ENCODE peak calls at places on chromosome 14, in eight cellular contexts. One of them, this sample, is unnamed.

GRCh38 chr14:20350280-20350679 is 6.8 kb downstream of the PARP2 start:
- DNase-seq in hepatocyte: no peak
- DNase-seq in neural crest cell: no peak
- DNase-seq in heart left ventricle: no peak
- DNase-seq in ovary: no peak
- DNase-seq in sigmoid colon: no peak
- DNase-seq in adrenal gland: no peak
- DNase-seq in left lung: no peak
- DNase-seq in this sample: no peak

GRCh38 chr14:70425349-70425748 is 8.5 kb upstream of the SYNJ2BP start:
- DNase-seq in adrenal gland: no peak
- DNase-seq in sigmoid colon: no peak
- DNase-seq in left lung: no peak
- DNase-seq in hepatocyte: peak; percentile 14
- DNase-seq in neural crest cell: no peak
- DNase-seq in ovary: no peak
- DNase-seq in heart left ventricle: no peak
- DNase-seq in this sample: no peak

GRCh38 chr14:84217066-84217465 is 1312.9 kb upstream of the FLRT2 start:
- DNase-seq in left lung: no peak
- DNase-seq in heart left ventricle: no peak
- DNase-seq in adrenal gland: no peak
- DNase-seq in sigmoid colon: no peak
- DNase-seq in ovary: no peak
- DNase-seq in hepatocyte: no peak
- DNase-seq in neural crest cell: no peak
- DNase-seq in this sample: no peak

GRCh38 chr14:75427482-75428229 is at the start of gene JDP2:
- DNase-seq in hepatocyte: peak; percentile 93
- DNase-seq in left lung: peak; percentile 96
- DNase-seq in heart left ventricle: peak; percentile 98
- DNase-seq in sigmoid colon: peak; percentile 98
- DNase-seq in neural crest cell: peak; percentile 33
- DNase-seq in adrenal gland: peak; percentile 93
- DNase-seq in ovary: peak; percentile 94
- DNase-seq in this sample: peak; percentile 90

GRCh38 chr14:104101651-104102281 is 16.3 kb downstream of the ASPG start:
- DNase-seq in neural crest cell: no peak
- DNase-seq in adrenal gland: no peak
- DNase-seq in sigmoid colon: no peak
- DNase-seq in hepatocyte: no peak
- DNase-seq in left lung: no peak
- DNase-seq in heart left ventricle: peak; percentile 44
- DNase-seq in ovary: no peak
- DNase-seq in this sample: no peak

GRCh38 chr14:91244501-91244901 is at the start of gene GPR68:
- DNase-seq in left lung: peak; percentile 65
- DNase-seq in adrenal gland: no peak
- DNase-seq in heart left ventricle: peak; percentile 81
- DNase-seq in sigmoid colon: peak; percentile 84
- DNase-seq in ovary: peak; percentile 50
- DNase-seq in neural crest cell: no peak
- DNase-seq in hepatocyte: peak; percentile 51
- DNase-seq in this sample: no peak

GRCh38 chr14:74921053-74921620 is 1.9 kb downstream of the RPS6KL1 start:
- DNase-seq in sigmoid colon: peak; percentile 56
- DNase-seq in ovary: no peak
- DNase-seq in left lung: no peak
- DNase-seq in neural crest cell: no peak
- DNase-seq in hepatocyte: no peak
- DNase-seq in heart left ventricle: no peak
- DNase-seq in adrenal gland: no peak
- DNase-seq in this sample: no peak

GRCh38 chr14:31047503-31047902 is 21.3 kb upstream of the STRN3 start:
- DNase-seq in ovary: no peak
- DNase-seq in hepatocyte: no peak
- DNase-seq in sigmoid colon: no peak
- DNase-seq in left lung: no peak
- DNase-seq in heart left ventricle: no peak
- DNase-seq in neural crest cell: no peak
- DNase-seq in adrenal gland: no peak
- DNase-seq in this sample: no peak

GRCh38 chr14:101893759-101894158 is 70.6 kb upstream of the DYNC1H1 start:
- DNase-seq in adrenal gland: no peak
- DNase-seq in neural crest cell: no peak
- DNase-seq in heart left ventricle: no peak
- DNase-seq in sigmoid colon: no peak
- DNase-seq in left lung: no peak
- DNase-seq in hepatocyte: no peak
- DNase-seq in ovary: no peak
- DNase-seq in this sample: no peak

GRCh38 chr14:105432657-105433056 is 13.0 kb downstream of the MTA1 start:
- DNase-seq in hepatocyte: no peak
- DNase-seq in ovary: no peak
- DNase-seq in heart left ventricle: no peak
- DNase-seq in neural crest cell: no peak
- DNase-seq in adrenal gland: no peak
- DNase-seq in left lung: no peak
- DNase-seq in sigmoid colon: no peak
- DNase-seq in this sample: no peak

GRCh38 chr14:68521952-68522509 is 270.8 kb downstream of the ZFP36L1 start:
- DNase-seq in ovary: no peak
- DNase-seq in hepatocyte: no peak
- DNase-seq in sigmoid colon: no peak
- DNase-seq in heart left ventricle: no peak
- DNase-seq in adrenal gland: no peak
- DNase-seq in neural crest cell: no peak
- DNase-seq in left lung: no peak
- DNase-seq in this sample: no peak

GRCh38 chr14:68522510-68523325 is 270.1 kb downstream of the ZFP36L1 start:
- DNase-seq in neural crest cell: no peak
- DNase-seq in adrenal gland: no peak
- DNase-seq in sigmoid colon: no peak
- DNase-seq in left lung: no peak
- DNase-seq in heart left ventricle: no peak
- DNase-seq in hepatocyte: no peak
- DNase-seq in ovary: peak; percentile 83
- DNase-seq in this sample: peak; percentile 70

GRCh38 chr14:68523326-68523610 is 269.6 kb downstream of the ZFP36L1 start:
- DNase-seq in sigmoid colon: no peak
- DNase-seq in left lung: no peak
- DNase-seq in adrenal gland: no peak
- DNase-seq in ovary: no peak
- DNase-seq in hepatocyte: no peak
- DNase-seq in neural crest cell: no peak
- DNase-seq in heart left ventricle: no peak
- DNase-seq in this sample: no peak

GRCh38 chr14:68525516-68525915 is 267.4 kb downstream of the ZFP36L1 start:
- DNase-seq in left lung: no peak
- DNase-seq in hepatocyte: no peak
- DNase-seq in neural crest cell: no peak
- DNase-seq in heart left ventricle: no peak
- DNase-seq in adrenal gland: no peak
- DNase-seq in sigmoid colon: no peak
- DNase-seq in ovary: no peak
- DNase-seq in this sample: no peak

GRCh38 chr14:68523994-68524725 is 268.7 kb downstream of the ZFP36L1 start:
- DNase-seq in ovary: no peak
- DNase-seq in left lung: no peak
- DNase-seq in hepatocyte: no peak
- DNase-seq in adrenal gland: peak; percentile 64
- DNase-seq in sigmoid colon: no peak
- DNase-seq in neural crest cell: no peak
- DNase-seq in heart left ventricle: no peak
- DNase-seq in this sample: no peak
- TF ChIP-seq CTCF in ovary: no peak
- TF ChIP-seq CTCF in left lung: no peak
- TF ChIP-seq CTCF in hepatocyte: no peak
- TF ChIP-seq CTCF in adrenal gland: peak; percentile 69
- TF ChIP-seq CTCF in sigmoid colon: no peak
- TF ChIP-seq CTCF in neural crest cell: no peak
- TF ChIP-seq CTCF in heart left ventricle: peak; percentile 61
- TF ChIP-seq CTCF in this sample: peak; percentile 33

DNA sequence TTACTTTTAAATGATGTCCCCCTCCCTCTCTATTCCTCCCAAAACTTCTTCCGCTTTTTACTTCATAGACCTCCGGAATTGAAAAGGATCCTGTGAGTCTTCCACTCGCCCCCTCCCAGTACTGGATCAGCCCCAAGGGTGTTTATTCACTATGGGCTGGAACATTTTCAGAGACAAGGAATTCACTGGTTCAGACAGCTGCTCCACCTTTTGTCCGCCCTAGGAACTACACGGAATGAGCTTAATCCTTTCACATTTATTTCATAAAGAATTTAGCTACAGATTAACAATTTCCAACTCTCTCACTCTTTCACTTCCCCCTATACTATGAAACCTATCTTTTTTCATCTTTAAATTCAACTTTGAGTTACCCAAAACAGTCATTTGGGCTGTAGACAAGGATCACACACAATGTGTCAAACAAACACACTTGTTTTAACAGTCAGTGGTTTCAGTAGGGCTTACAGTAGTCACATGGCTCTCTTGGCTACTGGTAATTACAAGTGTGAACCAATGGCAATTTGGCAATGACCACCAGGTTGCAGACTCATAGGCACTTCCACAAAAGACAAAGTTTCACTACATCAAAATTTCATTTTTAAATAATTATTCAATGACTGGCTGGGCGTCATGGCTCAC is 20.6 kb downstream of the CNIH1 start:
- DNase-seq in neural crest cell: peak; percentile 40
- DNase-seq in left lung: no peak
- DNase-seq in ovary: no peak
- DNase-seq in adrenal gland: no peak
- DNase-seq in sigmoid colon: no peak
- DNase-seq in heart left ventricle: no peak
- DNase-seq in hepatocyte: peak; percentile 61
- DNase-seq in this sample: no peak
- TF ChIP-seq CTCF in neural crest cell: peak; percentile 67
- TF ChIP-seq CTCF in left lung: peak; percentile 19
- TF ChIP-seq CTCF in ovary: peak; percentile 12
- TF ChIP-seq CTCF in adrenal gland: peak; percentile 57
- TF ChIP-seq CTCF in sigmoid colon: peak; percentile 24
- TF ChIP-seq CTCF in heart left ventricle: peak; percentile 69
- TF ChIP-seq CTCF in hepatocyte: peak; percentile 60
- TF ChIP-seq CTCF in this sample: peak; percentile 46

GRCh38 chr14:32584079-32584478 is 255.0 kb downstream of the AKAP6 start:
- DNase-seq in neural crest cell: no peak
- DNase-seq in heart left ventricle: no peak
- DNase-seq in adrenal gland: no peak
- DNase-seq in hepatocyte: no peak
- DNase-seq in left lung: no peak
- DNase-seq in ovary: no peak
- DNase-seq in sigmoid colon: no peak
- DNase-seq in this sample: no peak

GRCh38 chr14:32590157-32590556 is 261.1 kb downstream of the AKAP6 start:
- DNase-seq in heart left ventricle: no peak
- DNase-seq in adrenal gland: no peak
- DNase-seq in hepatocyte: no peak
- DNase-seq in left lung: no peak
- DNase-seq in neural crest cell: no peak
- DNase-seq in ovary: no peak
- DNase-seq in sigmoid colon: no peak
- DNase-seq in this sample: no peak

GRCh38 chr14:32593290-32593942 is 264.3 kb downstream of the AKAP6 start:
- DNase-seq in left lung: no peak
- DNase-seq in neural crest cell: no peak
- DNase-seq in ovary: no peak
- DNase-seq in heart left ventricle: no peak
- DNase-seq in adrenal gland: no peak
- DNase-seq in hepatocyte: no peak
- DNase-seq in sigmoid colon: no peak
- DNase-seq in this sample: no peak

DNA sequence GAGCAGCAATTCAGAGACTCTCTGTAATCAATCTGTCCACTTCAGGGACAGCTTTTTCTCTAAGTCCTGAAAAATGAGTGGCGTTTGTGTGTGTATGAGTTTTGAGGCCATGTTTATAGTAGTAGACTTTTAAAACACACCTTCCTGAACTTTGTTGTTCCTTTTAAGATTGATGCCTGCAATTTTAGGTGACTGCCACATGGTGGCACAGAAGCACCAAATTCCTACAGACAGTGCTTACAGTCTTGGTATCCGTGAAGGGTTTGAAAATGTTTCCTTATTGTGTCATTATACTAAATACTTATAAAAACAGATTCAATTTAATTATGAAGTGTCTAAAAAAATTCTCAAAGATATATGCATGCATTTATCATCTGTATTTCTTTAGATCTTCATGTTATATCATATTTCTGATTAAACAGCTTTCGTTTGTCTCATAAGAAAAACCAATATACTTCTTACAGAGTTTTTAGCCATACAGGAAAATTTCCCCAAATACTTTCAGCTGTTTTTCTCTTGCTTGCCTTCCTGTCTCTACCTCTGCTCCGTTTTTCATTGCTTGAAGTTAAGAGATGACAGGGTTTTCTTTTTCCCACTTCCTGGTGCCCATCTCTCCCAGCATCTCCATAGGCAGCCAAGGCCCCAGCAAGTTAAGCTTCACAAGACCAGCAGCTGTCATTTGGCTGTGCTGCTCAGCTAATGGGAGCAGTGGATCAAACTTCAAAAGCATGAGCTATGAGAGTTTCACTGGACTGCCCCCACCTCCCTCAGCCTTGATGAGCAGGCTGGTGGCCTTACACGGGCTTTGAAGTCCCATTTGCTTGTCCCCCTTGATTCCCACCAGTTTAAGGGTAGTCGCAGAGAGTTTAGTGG is 259.6 kb downstream of the AKAP6 start:
- DNase-seq in hepatocyte: peak; percentile 18
- DNase-seq in left lung: no peak
- DNase-seq in heart left ventricle: no peak
- DNase-seq in neural crest cell: peak; percentile 26
- DNase-seq in ovary: no peak
- DNase-seq in adrenal gland: no peak
- DNase-seq in sigmoid colon: no peak
- DNase-seq in this sample: no peak
- TF ChIP-seq CTCF in hepatocyte: peak; percentile 58
- TF ChIP-seq CTCF in left lung: peak; percentile 46
- TF ChIP-seq CTCF in heart left ventricle: peak; percentile 52
- TF ChIP-seq CTCF in neural crest cell: peak; percentile 83
- TF ChIP-seq CTCF in ovary: no peak
- TF ChIP-seq CTCF in adrenal gland: peak; percentile 68
- TF ChIP-seq CTCF in sigmoid colon: no peak
- TF ChIP-seq CTCF in this sample: no peak

DNA sequence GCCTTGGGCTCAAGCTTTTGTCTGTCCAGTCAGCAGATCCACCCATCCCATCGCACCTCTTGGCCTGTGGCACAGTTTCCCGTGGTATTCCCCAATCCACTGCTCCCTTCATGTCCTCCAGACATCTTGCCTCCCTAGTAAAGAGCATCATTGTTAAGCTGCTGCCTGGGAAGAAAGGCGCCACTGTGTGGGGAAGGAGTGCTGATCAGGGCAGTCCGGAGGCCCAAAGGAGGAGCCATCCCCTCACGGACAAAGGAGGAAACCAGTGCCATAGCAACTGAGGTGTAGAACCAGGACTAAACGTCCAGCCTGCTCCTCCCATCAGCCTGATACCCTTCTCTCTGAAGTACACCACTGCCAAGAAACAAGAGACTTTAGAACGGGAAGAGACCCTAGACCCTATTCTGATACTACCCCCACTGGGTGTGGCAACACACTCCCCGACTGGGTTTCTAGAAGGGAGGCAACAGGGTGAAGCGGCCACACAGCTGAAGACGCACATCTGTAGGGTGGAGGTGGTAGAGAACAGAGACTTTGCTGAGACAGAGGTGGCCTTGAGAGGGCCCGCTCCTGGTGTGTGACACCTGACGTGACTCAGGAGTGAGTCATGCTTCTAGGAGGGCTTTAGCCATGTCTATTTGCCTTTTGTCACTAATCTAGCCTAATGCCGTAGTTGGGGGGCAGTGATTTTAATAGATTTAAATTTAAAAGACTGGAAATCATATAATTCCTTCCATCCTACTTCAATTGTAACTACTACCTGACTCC is 185.0 kb downstream of the DPF3 start:
- DNase-seq in sigmoid colon: no peak
- DNase-seq in neural crest cell: peak; percentile 47
- DNase-seq in ovary: no peak
- DNase-seq in left lung: no peak
- DNase-seq in hepatocyte: peak; percentile 45
- DNase-seq in heart left ventricle: no peak
- DNase-seq in adrenal gland: no peak
- DNase-seq in this sample: no peak
- TF ChIP-seq CTCF in sigmoid colon: no peak
- TF ChIP-seq CTCF in neural crest cell: no peak
- TF ChIP-seq CTCF in ovary: no peak
- TF ChIP-seq CTCF in left lung: no peak
- TF ChIP-seq CTCF in hepatocyte: no peak
- TF ChIP-seq CTCF in heart left ventricle: no peak
- TF ChIP-seq CTCF in adrenal gland: no peak
- TF ChIP-seq CTCF in this sample: no peak